ENCODE peak calls at places on chromosome 5, in four cellular contexts. One of them, this sample, is unnamed.

GRCh38 chr5:62310426-62311105 is 4.6 kb downstream of the KIF2A start:
- DNase-seq in RWPE1: no peak
- DNase-seq in lower lobe of right lung: no peak
- DNase-seq in Peyer's patch: no peak
- DNase-seq in this sample: no peak

GRCh38 chr5:68653471-68653870 is 437.9 kb downstream of the PIK3R1 start:
- DNase-seq in Peyer's patch: no peak
- DNase-seq in RWPE1: no peak
- DNase-seq in lower lobe of right lung: no peak
- DNase-seq in this sample: no peak

GRCh38 chr5:111364992-111365391 is 140.8 kb downstream of the CAMK4 start:
- DNase-seq in RWPE1: no peak
- DNase-seq in lower lobe of right lung: no peak
- DNase-seq in Peyer's patch: no peak
- DNase-seq in this sample: no peak

GRCh38 chr5:82164109-82164956 is 113.8 kb downstream of the RPS23 start:
- DNase-seq in lower lobe of right lung: no peak
- DNase-seq in RWPE1: peak; percentile 39
- DNase-seq in Peyer's patch: no peak
- DNase-seq in this sample: no peak

GRCh38 chr5:14286007-14286406 is 142.9 kb downstream of the TRIO start:
- DNase-seq in Peyer's patch: no peak
- DNase-seq in lower lobe of right lung: no peak
- DNase-seq in RWPE1: no peak
- DNase-seq in this sample: no peak

GRCh38 chr5:159175547-159175946 is 33.8 kb downstream of the RNF145 start:
- DNase-seq in Peyer's patch: no peak
- DNase-seq in lower lobe of right lung: no peak
- DNase-seq in RWPE1: no peak
- DNase-seq in this sample: no peak

GRCh38 chr5:172144291-172144815 is 43.7 kb downstream of the STK10 start:
- DNase-seq in Peyer's patch: no peak
- DNase-seq in RWPE1: no peak
- DNase-seq in lower lobe of right lung: no peak
- DNase-seq in this sample: peak; percentile 22

GRCh38 chr5:88830567-88830966 is 52.4 kb downstream of the MEF2C start:
- DNase-seq in Peyer's patch: no peak
- DNase-seq in RWPE1: no peak
- DNase-seq in lower lobe of right lung: no peak
- DNase-seq in this sample: no peak

GRCh38 chr5:178398856-178399722 is 166.5 kb upstream of the PHYKPL start:
- DNase-seq in Peyer's patch: peak; percentile 22
- DNase-seq in lower lobe of right lung: peak; percentile 30
- DNase-seq in RWPE1: no peak
- DNase-seq in this sample: no peak

GRCh38 chr5:16922430-16922829 is 13.7 kb downstream of the MYO10 start:
- DNase-seq in lower lobe of right lung: no peak
- DNase-seq in RWPE1: no peak
- DNase-seq in Peyer's patch: no peak
- DNase-seq in this sample: no peak

GRCh38 chr5:111735829-111736228 is 21.2 kb downstream of the NREP start:
- DNase-seq in lower lobe of right lung: no peak
- DNase-seq in Peyer's patch: peak; percentile 52
- DNase-seq in RWPE1: peak; percentile 89
- DNase-seq in this sample: peak; percentile 17

GRCh38 chr5:89994266-89994665 is 415.3 kb downstream of the CETN3 start:
- DNase-seq in RWPE1: no peak
- DNase-seq in Peyer's patch: no peak
- DNase-seq in lower lobe of right lung: no peak
- DNase-seq in this sample: no peak

GRCh38 chr5:35876922-35877321 is 20.2 kb downstream of the IL7R start:
- DNase-seq in RWPE1: peak; percentile 77
- DNase-seq in Peyer's patch: no peak
- DNase-seq in lower lobe of right lung: no peak
- DNase-seq in this sample: no peak

GRCh38 chr5:161541-162110 is 29.7 kb upstream of the LRRC14B start:
- DNase-seq in RWPE1: no peak
- DNase-seq in lower lobe of right lung: no peak
- DNase-seq in Peyer's patch: peak; percentile 42
- DNase-seq in this sample: no peak

GRCh38 chr5:93601433-93602175 is 18.6 kb downstream of the NR2F1 start:
- DNase-seq in lower lobe of right lung: no peak
- DNase-seq in RWPE1: no peak
- DNase-seq in Peyer's patch: no peak
- DNase-seq in this sample: no peak

GRCh38 chr5:132342291-132343180 is 27.0 kb upstream of the SLC22A5 start:
- DNase-seq in Peyer's patch: no peak
- DNase-seq in RWPE1: no peak
- DNase-seq in lower lobe of right lung: no peak
- DNase-seq in this sample: no peak

GRCh38 chr5:81086881-81087281 is 126.7 kb downstream of the RASGRF2 start:
- DNase-seq in lower lobe of right lung: no peak
- DNase-seq in Peyer's patch: no peak
- DNase-seq in RWPE1: no peak
- DNase-seq in this sample: no peak

GRCh38 chr5:103286622-103287021 is 28.1 kb downstream of the MACIR start:
- DNase-seq in Peyer's patch: no peak
- DNase-seq in lower lobe of right lung: no peak
- DNase-seq in RWPE1: no peak
- DNase-seq in this sample: no peak

GRCh38 chr5:101430551-101430950 is 527.5 kb upstream of the ST8SIA4 start:
- DNase-seq in Peyer's patch: no peak
- DNase-seq in lower lobe of right lung: no peak
- DNase-seq in RWPE1: no peak
- DNase-seq in this sample: no peak

GRCh38 chr5:177396086-177396485 is 4.4 kb downstream of the PFN3 start:
- DNase-seq in Peyer's patch: no peak
- DNase-seq in RWPE1: no peak
- DNase-seq in lower lobe of right lung: no peak
- DNase-seq in this sample: no peak

GRCh38 chr5:67971223-67971830 is 244.2 kb upstream of the PIK3R1 start:
- DNase-seq in RWPE1: peak; percentile 25
- DNase-seq in lower lobe of right lung: no peak
- DNase-seq in Peyer's patch: no peak
- DNase-seq in this sample: peak; percentile 13

GRCh38 chr5:1747079-1747802 is 52.4 kb downstream of the MRPL36 start:
- DNase-seq in lower lobe of right lung: peak; percentile 17
- DNase-seq in Peyer's patch: peak; percentile 15
- DNase-seq in RWPE1: no peak
- DNase-seq in this sample: no peak

GRCh38 chr5:135456238-135457099 is 4.3 kb upstream of the TIFAB start:
- DNase-seq in Peyer's patch: peak; percentile 56
- DNase-seq in lower lobe of right lung: peak; percentile 85
- DNase-seq in RWPE1: peak; percentile 93
- DNase-seq in this sample: peak; percentile 25

GRCh38 chr5:135442387-135443256 is 4.5 kb downstream of the DCANP1 start:
- DNase-seq in RWPE1: no peak
- DNase-seq in Peyer's patch: peak; percentile 24
- DNase-seq in lower lobe of right lung: no peak
- DNase-seq in this sample: no peak

GRCh38 chr5:147892696-147893296 is 13.5 kb downstream of the C5orf46 start:
- DNase-seq in lower lobe of right lung: no peak
- DNase-seq in Peyer's patch: no peak
- DNase-seq in RWPE1: peak; percentile 70
- DNase-seq in this sample: peak; percentile 55

GRCh38 chr5:52884453-52884852 is 96.7 kb downstream of the ITGA1 start:
- DNase-seq in lower lobe of right lung: no peak
- DNase-seq in RWPE1: no peak
- DNase-seq in Peyer's patch: no peak
- DNase-seq in this sample: no peak

GRCh38 chr5:100595152-100595811 is 60.1 kb downstream of the FAM174A start:
- DNase-seq in Peyer's patch: peak; percentile 49
- DNase-seq in RWPE1: peak; percentile 54
- DNase-seq in lower lobe of right lung: peak; percentile 32
- DNase-seq in this sample: peak; percentile 12

GRCh38 chr5:102691434-102691833 is 63.7 kb upstream of the PAM start:
- DNase-seq in RWPE1: no peak
- DNase-seq in lower lobe of right lung: no peak
- DNase-seq in Peyer's patch: no peak
- DNase-seq in this sample: no peak

GRCh38 chr5:173062141-173062540 is 6.0 kb downstream of the CREBRF start:
- DNase-seq in Peyer's patch: no peak
- DNase-seq in lower lobe of right lung: no peak
- DNase-seq in RWPE1: no peak
- DNase-seq in this sample: no peak